ENCODE peak calls at places on chromosomes 11 and 22, in ten cellular contexts. Q, W, M, H, Z, R, I, J, C and E are unnamed samples.

GRCh38 chr11:114398303-114398920 is 1.9 kb downstream of the C11orf71 start:
- DNase-seq in Q (no peak), W (no peak), M (no peak), H (no peak), Z (no peak), R (no peak), I (no peak), J (no peak), C (no peak), E (peak; percentile 25)

GRCh38 chr11:93513763-93514162 is 29.4 kb downstream of the SMCO4 start:
- DNase-seq in Q (no peak), W (no peak), M (no peak), H (no peak), Z (no peak), R (no peak), I (no peak), J (no peak), C (no peak), E (no peak)

GRCh38 chr11:117738246-117738957 is 58.6 kb downstream of the DSCAML1 start:
- DNase-seq in Q (no peak), W (no peak), M (no peak), H (no peak), Z (no peak), R (no peak), I (no peak), J (no peak), C (no peak), E (no peak)

GRCh38 chr11:73292481-73292880 is 15.6 kb upstream of the ARHGEF17 start:
- DNase-seq in Q (no peak), W (no peak), M (no peak), H (no peak), Z (no peak), R (no peak), I (no peak), J (no peak), C (no peak), E (no peak)

GRCh38 chr22:31857247-31857646 is 87.1 kb upstream of the YWHAH start:
- DNase-seq in Q (no peak), W (no peak), M (no peak), H (no peak), Z (no peak), R (no peak), I (no peak), J (no peak), C (peak; percentile 71), E (no peak)

GRCh38 chr11:121670792-121671275 is 218.1 kb upstream of the SORL1-AS1 start:
- DNase-seq in Q (no peak), W (peak; percentile 41), M (no peak), H (no peak), Z (no peak), R (no peak), I (no peak), J (no peak), C (no peak), E (no peak)

GRCh38 chr11:76164861-76165751 is 41.2 kb downstream of the WNT11 start:
- DNase-seq in Q (no peak), W (no peak), M (no peak), H (no peak), Z (no peak), R (no peak), I (no peak), J (no peak), C (no peak), E (no peak)

GRCh38 chr11:71934213-71934612 is 5.4 kb downstream of the RNF121 start:
- DNase-seq in Q (no peak), W (no peak), M (no peak), H (no peak), Z (no peak), R (no peak), I (no peak), J (no peak), C (no peak), E (no peak)

GRCh38 chr11:33268945-33269567 is 11.9 kb downstream of the HIPK3 start:
- DNase-seq in Q (no peak), W (no peak), M (no peak), H (no peak), Z (no peak), R (no peak), I (no peak), J (no peak), C (no peak), E (no peak)

GRCh38 chr11:105100976-105101630 is 38.5 kb downstream of the CARD18 start:
- DNase-seq in Q (no peak), W (no peak), M (no peak), H (peak; percentile 69), Z (no peak), R (no peak), I (no peak), J (no peak), C (no peak), E (no peak)

GRCh38 chr11:67517784-67518552 is 5.3 kb downstream of the CABP2 start:
- DNase-seq in Q (no peak), W (no peak), M (no peak), H (no peak), Z (no peak), R (no peak), I (no peak), J (no peak), C (no peak), E (no peak)

GRCh38 chr11:118046964-118047700 is 29.7 kb upstream of the TMPRSS4 start:
- DNase-seq in Q (no peak), W (no peak), M (no peak), H (no peak), Z (no peak), R (no peak), I (no peak), J (no peak), C (no peak), E (no peak)

GRCh38 chr11:87431386-87431785 is 393.7 kb downstream of the TMEM135 start:
- DNase-seq in Q (no peak), W (no peak), M (no peak), H (no peak), Z (no peak), R (no peak), I (no peak), J (no peak), C (no peak), E (no peak)

GRCh38 chr11:61111786-61112517 is 9.7 kb downstream of the CD5 start:
- DNase-seq in Q (peak; percentile 37), W (no peak), M (no peak), H (peak; percentile 92), Z (no peak), R (no peak), I (no peak), J (no peak), C (no peak), E (no peak)

GRCh38 chr11:46079662-46080061 is 41.6 kb downstream of the PHF21A start:
- DNase-seq in Q (no peak), W (no peak), M (no peak), H (no peak), Z (no peak), R (no peak), I (no peak), J (no peak), C (no peak), E (no peak)

GRCh38 chr22:38415046-38415445 is 40.0 kb downstream of the KCNJ4 start:
- DNase-seq in Q (no peak), W (no peak), M (no peak), H (no peak), Z (no peak), R (no peak), I (no peak), J (no peak), C (no peak), E (no peak)

GRCh38 chr22:17319541-17319940 is 49.7 kb upstream of the CECR2 start:
- DNase-seq in Q (no peak), W (no peak), M (no peak), H (no peak), Z (no peak), R (no peak), I (no peak), J (no peak), C (no peak), E (no peak)

GRCh38 chr22:18987765-18988164 is 51.7 kb upstream of the PRODH start:
- DNase-seq in Q (no peak), W (no peak), M (no peak), H (peak; percentile 4), Z (no peak), R (no peak), I (no peak), J (no peak), C (no peak), E (no peak)

GRCh38 chr11:59857444-59858434 is 8.5 kb downstream of the TCN1 start:
- DNase-seq in Q (no peak), W (no peak), M (no peak), H (peak; percentile 71), Z (no peak), R (no peak), I (no peak), J (no peak), C (no peak), E (no peak)

GRCh38 chr11:5452712-5453111 is 3.6 kb downstream of the OR51I2 start:
- DNase-seq in Q (no peak), W (no peak), M (no peak), H (no peak), Z (no peak), R (no peak), I (no peak), J (no peak), C (no peak), E (no peak)

GRCh38 chr11:119369035-119369925 is 12.2 kb downstream of the USP2 start:
- DNase-seq in Q (no peak), W (no peak), M (no peak), H (no peak), Z (no peak), R (no peak), I (no peak), J (no peak), C (no peak), E (no peak)

GRCh38 chr11:104534268-104534667 is 364.0 kb downstream of the CASP12 start:
- DNase-seq in Q (no peak), W (no peak), M (no peak), H (no peak), Z (no peak), R (no peak), I (no peak), J (no peak), C (no peak), E (no peak)